ENCODE peak calls at places on chromosome 14, in four cellular contexts. J is IMR-90; I is Peyer's patch; M is CD8-positive, alpha-beta memory T cell. C is an unnamed sample.

GRCh38 chr14:73058923-73059311 is 583 bp downstream of the RBM25 start:
- DNase-seq in J (peak; percentile 14), I (peak; percentile 23), M (no peak), C (no peak)

GRCh38 chr14:35534884-35535793 is 1.2 kb downstream of the INSM2 start:
- DNase-seq in J (peak; percentile 62), I (no peak), M (peak; percentile 66), C (peak; percentile 62)

GRCh38 chr14:92513966-92514843 is 624 bp downstream of the RIN3 start:
- DNase-seq in J (peak; percentile 22), I (no peak), M (peak; percentile 65), C (no peak)

GRCh38 chr14:92937229-92937937 is 14.4 kb downstream of the CHGA start:
- DNase-seq in J (no peak), I (no peak), M (no peak), C (no peak)

GRCh38 chr14:92041203-92041602 is 1.3 kb upstream of the TRIP11 start:
- DNase-seq in J (no peak), I (no peak), M (no peak), C (no peak)

GRCh38 chr14:37546621-37547447 is 48.2 kb downstream of the FOXA1 start:
- DNase-seq in J (peak; percentile 30), I (no peak), M (no peak), C (no peak)

GRCh38 chr14:36658091-36659009 is 3.3 kb upstream of the PAX9 start:
- DNase-seq in J (no peak), I (no peak), M (no peak), C (no peak)

GRCh38 chr14:52117433-52117832 is 48.6 kb upstream of the NID2 start:
- DNase-seq in J (peak; percentile 54), I (no peak), M (no peak), C (no peak)

GRCh38 chr14:36915089-36915488 is 253.4 kb downstream of the PAX9 start:
- DNase-seq in J (no peak), I (no peak), M (no peak), C (no peak)

GRCh38 chr14:74314576-74314975 is 11.8 kb upstream of the ABCD4 start:
- DNase-seq in J (no peak), I (no peak), M (no peak), C (no peak)

GRCh38 chr14:90087433-90087832 is 25.6 kb downstream of the KCNK13 start:
- DNase-seq in J (peak; percentile 58), I (no peak), M (no peak), C (no peak)

GRCh38 chr14:73460691-73461127 is 2.4 kb upstream of the NUMB start:
- DNase-seq in J (peak; percentile 77), I (no peak), M (no peak), C (no peak)

GRCh38 chr14:66380143-66380542 is 106.0 kb upstream of the CCDC196 start:
- DNase-seq in J (no peak), I (no peak), M (no peak), C (no peak)

GRCh38 chr14:75252254-75252837 is 26.3 kb upstream of the FOS start:
- DNase-seq in J (no peak), I (no peak), M (no peak), C (no peak)

GRCh38 chr14:93949511-93950075 is 22.4 kb downstream of the FAM181A start:
- DNase-seq in J (peak; percentile 9), I (no peak), M (no peak), C (no peak)

GRCh38 chr14:95504135-95505029 is 12.1 kb downstream of the SYNE3 start:
- DNase-seq in J (peak; percentile 88), I (no peak), M (no peak), C (no peak)

GRCh38 chr14:94643316-94644101 is 31.3 kb downstream of the SERPINA3 start:
- DNase-seq in J (no peak), I (no peak), M (no peak), C (no peak)

DNA sequence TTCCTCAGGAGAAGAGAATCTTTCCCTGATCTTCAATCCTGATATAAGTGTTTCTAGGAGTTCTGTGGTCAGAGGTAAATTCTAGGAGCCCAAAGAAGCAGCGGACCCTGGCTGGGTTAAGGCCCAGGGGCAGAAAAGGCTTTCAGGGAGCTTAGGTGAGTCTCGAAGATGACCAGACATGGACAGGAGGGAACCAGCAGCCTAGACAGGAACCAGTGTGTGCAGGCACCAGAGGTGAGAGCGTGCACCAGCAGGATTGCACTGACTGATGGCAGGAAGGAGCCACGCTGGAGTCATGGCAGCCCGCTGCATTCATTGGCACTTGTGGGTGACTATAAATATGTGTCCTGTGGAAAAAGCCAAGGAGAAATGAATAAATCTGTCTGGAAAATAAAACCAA is 489.9 kb downstream of the BCL11B start:
- DNase-seq in J (no peak), I (no peak), M (no peak), C (no peak)
- H3K9me3 ChIP-seq in J (peaks cover 25% of the 10 kb centered on the region), I (no peaks in the 10 kb centered on the region), M (no peaks in the 10 kb centered on the region), C (no peaks in the 10 kb centered on the region)

GRCh38 chr14:98368214-98368613 is 903.8 kb downstream of the BCL11B start:
- DNase-seq in J (no peak), I (no peak), M (no peak), C (no peak)

GRCh38 chr14:98368916-98369315 is 903.1 kb downstream of the BCL11B start:
- DNase-seq in J (no peak), I (no peak), M (no peak), C (no peak)

GRCh38 chr14:98370352-98370751 is 901.6 kb downstream of the BCL11B start:
- DNase-seq in J (no peak), I (no peak), M (no peak), C (no peak)

GRCh38 chr14:98369344-98369743 is 902.7 kb downstream of the BCL11B start:
- DNase-seq in J (no peak), I (no peak), M (no peak), C (no peak)

DNA sequence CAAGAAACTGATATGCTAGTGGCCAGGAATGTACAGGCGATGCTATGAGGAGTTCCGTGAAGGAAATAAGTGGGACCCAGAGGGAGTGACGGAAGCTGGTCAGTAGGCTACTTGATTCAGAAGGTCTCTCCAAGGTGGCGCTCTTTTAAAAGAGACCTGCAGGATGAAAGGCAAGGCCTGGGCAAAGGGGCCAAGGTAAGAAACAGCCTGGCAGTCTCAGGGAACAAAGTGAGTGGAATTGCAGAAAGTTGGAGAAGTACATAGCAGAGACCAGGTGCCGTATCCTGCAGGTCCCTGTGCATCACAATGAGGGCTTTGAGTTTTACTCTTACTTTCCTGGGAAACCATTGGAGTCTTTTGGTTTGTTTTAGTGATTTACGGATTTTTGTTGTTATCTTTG is 905.6 kb downstream of the BCL11B start:
- DNase-seq in J (no peak), I (no peak), M (no peak), C (no peak)
- H3K9me3 ChIP-seq in J (peaks cover 21% of the 10 kb centered on the region), I (no peaks in the 10 kb centered on the region), M (no peaks in the 10 kb centered on the region), C (no peaks in the 10 kb centered on the region)

GRCh38 chr14:105910426-105910825 is 384.0 kb downstream of the TMEM121 start:
- DNase-seq in J (no peak), I (no peak), M (peak; percentile 3), C (no peak)
- H3K9me3 ChIP-seq in J (peaks cover 35% of the 10 kb centered on the region), I (no peaks in the 10 kb centered on the region), M (no peaks in the 10 kb centered on the region), C (no peaks in the 10 kb centered on the region)

GRCh38 chr14:106872619-106873446 is 1346.5 kb downstream of the TMEM121 start:
- DNase-seq in J (no peak), I (peak; percentile 88), M (peak; percentile 82), C (peak; percentile 67)

GRCh38 chr14:106875503-106875902 is 1349.1 kb downstream of the TMEM121 start:
- DNase-seq in J (no peak), I (peak; percentile 59), M (no peak), C (no peak)

GRCh38 chr14:106876711-106877110 is 1350.3 kb downstream of the TMEM121 start:
- DNase-seq in J (no peak), I (no peak), M (no peak), C (no peak)

GRCh38 chr14:106877527-106877926 is 1351.1 kb downstream of the TMEM121 start:
- DNase-seq in J (no peak), I (no peak), M (no peak), C (no peak)

DNA sequence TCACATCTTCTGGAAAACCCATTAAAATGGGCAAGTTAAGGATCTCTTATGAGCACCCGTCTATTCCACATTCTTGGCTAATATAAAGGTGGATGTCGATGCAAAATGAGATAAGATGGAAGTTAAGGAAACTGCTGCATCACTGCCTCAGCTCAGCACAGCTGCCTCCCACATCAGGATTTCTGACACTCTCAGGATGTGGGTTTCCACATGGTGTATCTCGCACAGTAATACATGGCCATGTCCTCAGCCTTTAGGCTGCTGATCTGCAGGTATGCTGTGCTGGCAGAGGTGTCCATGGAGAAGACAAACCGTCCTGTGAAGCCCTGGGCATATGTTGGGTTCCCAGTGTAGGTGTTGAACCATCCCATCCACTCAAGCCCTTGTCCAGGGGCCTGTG is 1348.0 kb downstream of the TMEM121 start:
- DNase-seq in J (no peak), I (no peak), M (no peak), C (no peak)
- H3K9me3 ChIP-seq in J (peaks cover 4% of the 10 kb centered on the region), I (no peaks in the 10 kb centered on the region), M (no peaks in the 10 kb centered on the region), C (no peaks in the 10 kb centered on the region)

C was measured in T-helper 17 cell.